ENCODE peak calls at places on chromosomes 6 and 20, in four cellular contexts. T, Z, X and A are unnamed samples.

GRCh38 chr6:168670386-168670985 is 229.5 kb downstream of the SMOC2 start:
- DNase-seq in T (no peak), Z (peak), X (no peak), A (no peak)

GRCh38 chr6:169862464-169863148 is 111.2 kb downstream of the ERMARD start:
- DNase-seq in T (no peak), Z (no peak), X (no peak), A (peak)

GRCh38 chr20:48286571-48287551 is 501.6 kb upstream of the SULF2 start:
- DNase-seq in T (no peak), Z (no peak), X (no peak), A (no peak)

GRCh38 chr6:86500035-86500434 is 437.3 kb upstream of the HTR1E start:
- DNase-seq in T (no peak), Z (no peak), X (no peak), A (no peak)

GRCh38 chr6:109174911-109175310 is 79.6 kb downstream of the CEP57L1 start:
- DNase-seq in T (no peak), Z (no peak), X (no peak), A (no peak)

GRCh38 chr6:24574809-24575208 is 71.2 kb downstream of the KIAA0319 start:
- DNase-seq in T (no peak), Z (no peak), X (peak), A (no peak)

GRCh38 chr6:161631676-161632194 is 357.9 kb upstream of the AGPAT4 start:
- DNase-seq in T (peak), Z (no peak), X (no peak), A (no peak)

GRCh38 chr6:5481024-5481423 is 219.7 kb downstream of the FARS2 start:
- DNase-seq in T (no peak), Z (no peak), X (no peak), A (no peak)

GRCh38 chr6:50278663-50279062 is 228.9 kb upstream of the DEFB112 start:
- DNase-seq in T (no peak), Z (no peak), X (no peak), A (no peak)

GRCh38 chr6:34390531-34391013 is 1.9 kb downstream of the NUDT3 start:
- DNase-seq in T (no peak), Z (no peak), X (no peak), A (no peak)

GRCh38 chr6:11595903-11596302 is 58.4 kb downstream of the TMEM170B start:
- DNase-seq in T (peak), Z (no peak), X (no peak), A (no peak)

GRCh38 chr6:87483929-87484328 is 11.2 kb downstream of the SLC35A1 start:
- DNase-seq in T (peak), Z (no peak), X (no peak), A (no peak)

GRCh38 chr6:151068761-151069312 is 170.9 kb upstream of the AKAP12 start:
- DNase-seq in T (peak), Z (no peak), X (no peak), A (no peak)

GRCh38 chr6:160457843-160458242 is 109.7 kb downstream of the SLC22A3 start:
- DNase-seq in T (no peak), Z (no peak), X (no peak), A (no peak)

GRCh38 chr6:160454303-160454702 is 106.1 kb downstream of the SLC22A3 start:
- DNase-seq in T (no peak), Z (no peak), X (no peak), A (no peak)

GRCh38 chr6:160450849-160451248 is 102.7 kb downstream of the SLC22A3 start:
- DNase-seq in T (no peak), Z (no peak), X (no peak), A (no peak)

GRCh38 chr6:160455484-160456213 is 107.5 kb downstream of the SLC22A3 start:
- DNase-seq in T (peak), Z (peak), X (no peak), A (peak)

DNA sequence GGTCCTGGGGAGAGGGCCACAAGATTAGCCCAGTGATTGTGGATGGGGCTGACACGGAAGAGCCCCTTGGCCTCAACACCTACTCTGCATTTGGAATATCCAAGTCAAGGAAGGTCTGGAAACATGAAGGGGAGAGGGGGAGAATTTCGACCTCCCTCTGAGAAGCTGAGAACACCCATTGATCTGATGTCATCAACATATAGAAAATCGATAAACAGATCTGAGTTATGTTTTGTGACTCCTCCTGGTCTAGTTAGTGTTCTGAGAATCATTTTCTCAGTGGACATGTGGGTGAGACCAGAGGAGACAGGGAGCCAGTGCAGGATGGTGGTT is 108.0 kb downstream of the SLC22A3 start:
- DNase-seq in T (no peak), Z (no peak), X (no peak), A (no peak)
- TF ChIP-seq CTCF in T (no peak), Z (peak), X (no peak), A (no peak)

GRCh38 chr20:62638680-62639406 is 3.5 kb upstream of the SLCO4A1 start:
- DNase-seq in T (no peak), Z (no peak), X (no peak), A (no peak)

GRCh38 chr20:62639765-62640164 is 2.5 kb upstream of the SLCO4A1 start:
- DNase-seq in T (no peak), Z (no peak), X (no peak), A (no peak)

GRCh38 chr20:62641749-62642665 is at the start of gene SLCO4A1:
- DNase-seq in T (no peak), Z (no peak), X (no peak), A (no peak)

GRCh38 chr20:62642666-62643520 is 590 bp downstream of the SLCO4A1 start:
- DNase-seq in T (no peak), Z (no peak), X (no peak), A (no peak)

DNA sequence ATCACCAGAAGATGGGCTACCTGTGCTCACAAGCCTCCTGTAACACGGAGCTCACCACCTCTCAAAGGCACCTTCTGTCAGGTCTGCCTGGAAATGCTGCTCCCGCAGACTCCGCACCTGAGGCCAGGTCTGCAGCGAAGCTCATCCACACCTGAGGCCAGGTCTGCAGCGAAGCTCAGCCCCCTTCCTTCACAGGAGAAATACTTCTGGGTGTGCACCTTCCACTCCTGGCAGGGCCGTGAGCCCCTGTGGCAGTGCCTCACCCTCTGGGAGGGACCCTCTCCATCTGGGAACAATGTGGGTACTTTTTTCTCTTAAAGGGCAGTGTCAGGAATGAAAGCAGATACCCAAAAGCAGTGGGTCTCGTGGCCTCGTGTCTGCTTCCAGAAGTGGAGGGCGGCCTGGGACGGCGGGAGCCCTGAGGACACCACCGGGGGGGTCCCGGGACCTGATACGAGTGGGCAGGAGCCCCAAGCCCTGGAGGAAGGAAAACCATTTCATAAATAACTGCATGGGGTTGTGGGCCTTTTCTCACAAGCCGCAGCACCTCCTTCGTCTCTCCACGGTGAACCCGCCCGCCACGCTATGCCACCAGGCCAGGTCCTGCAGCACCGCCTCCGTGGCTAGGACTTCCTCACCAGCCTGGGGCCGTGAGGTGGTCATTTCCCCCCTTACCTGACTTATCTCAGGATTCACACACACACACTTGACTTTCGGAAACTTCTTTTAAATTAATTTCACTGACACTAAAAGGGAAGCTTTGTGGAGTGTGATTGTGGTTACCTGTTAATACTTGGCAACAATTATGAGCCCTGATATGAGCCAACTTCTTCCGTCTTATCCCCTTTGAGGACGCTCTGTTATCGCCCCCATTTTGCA is 1.2 kb upstream of the SLCO4A1 start:
- DNase-seq in T (no peak), Z (no peak), X (no peak), A (no peak)
- H3K27ac ChIP-seq in T (no peak), Z (no peak), X (no peak), A (no peak)

DNA sequence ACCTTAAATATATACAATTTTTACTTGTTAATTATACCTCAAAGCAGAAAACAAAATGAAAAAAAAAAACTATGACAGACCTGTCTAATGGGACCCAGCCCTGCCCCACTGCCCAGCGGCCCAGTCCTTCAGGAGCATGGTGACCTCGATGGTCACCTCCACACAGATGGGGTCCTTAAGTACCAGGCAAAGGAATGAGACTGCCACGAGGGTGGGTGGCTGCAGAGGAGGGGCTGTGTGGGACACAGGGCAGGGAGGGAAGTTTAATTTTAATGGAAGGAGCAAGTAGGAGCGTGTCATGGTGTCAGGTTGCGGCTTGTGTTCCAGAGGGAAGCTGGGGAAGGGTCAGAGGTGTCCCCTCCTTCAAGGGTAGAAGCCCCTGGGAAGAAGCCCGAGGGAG is 28.6 kb downstream of the GABRR2 start:
- DNase-seq in T (no peak), Z (no peak), X (no peak), A (no peak)
- TF ChIP-seq CTCF in T (no peak), Z (no peak), X (no peak), A (no peak)

DNA sequence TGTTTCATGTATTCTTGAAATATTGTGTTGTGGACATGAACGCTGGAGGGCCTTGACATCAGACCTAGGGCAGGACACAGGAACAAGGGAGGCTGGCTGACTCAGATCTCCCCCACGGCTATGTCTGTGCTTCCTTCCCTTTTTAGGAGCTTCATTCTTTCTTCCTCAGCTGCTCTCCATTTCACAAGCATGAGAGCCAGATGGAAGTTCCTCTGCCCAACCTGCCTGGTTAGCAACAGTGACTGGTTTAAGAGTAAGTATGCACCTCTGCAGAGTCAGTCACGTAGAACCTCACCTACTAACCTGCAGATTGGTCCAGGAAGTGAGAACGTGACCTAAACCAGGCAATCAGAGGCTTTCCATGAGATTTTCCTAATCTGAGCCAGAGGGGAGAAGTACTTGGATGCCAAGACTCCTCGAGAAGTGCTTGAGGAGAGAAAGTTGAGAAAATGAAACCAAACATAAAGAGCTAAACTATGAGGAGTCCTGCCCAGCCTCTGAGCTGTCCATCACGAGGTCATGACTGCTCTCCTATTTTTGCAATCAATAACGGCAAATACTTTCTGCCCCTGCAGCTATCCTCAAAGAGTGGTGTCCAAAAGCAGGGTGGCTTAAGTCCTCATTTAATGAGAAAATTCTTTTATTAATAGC is 465.2 kb upstream of the CITED2 start:
- DNase-seq in T (peak), Z (no peak), X (no peak), A (peak)
- H3K27ac ChIP-seq in T (no peak), Z (peak), X (no peak), A (no peak)

DNA sequence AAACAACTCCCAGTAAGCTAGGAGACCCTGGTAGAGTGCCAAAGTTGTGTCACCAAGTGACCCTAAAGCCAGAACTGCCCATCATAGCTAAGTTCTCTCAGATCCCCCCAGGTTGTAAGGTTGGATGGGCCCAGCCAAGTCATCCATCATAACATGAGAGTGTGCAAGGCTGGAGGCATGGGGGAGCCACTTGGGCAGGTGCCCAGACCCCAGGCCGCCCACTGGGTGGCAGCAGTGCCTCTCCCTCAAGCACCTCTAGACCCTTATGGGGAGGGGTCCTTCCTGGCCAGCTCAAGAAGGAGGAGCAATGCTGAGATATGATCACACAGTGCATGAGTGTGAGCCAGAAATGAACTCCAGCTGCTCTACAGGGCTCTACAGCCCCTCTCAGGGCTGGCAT is 154.5 kb downstream of the MYLK4 start:
- DNase-seq in T (no peak), Z (no peak), X (no peak), A (no peak)
- TF ChIP-seq CTCF in T (peak), Z (no peak), X (peak), A (no peak)

GRCh38 chr6:143901885-143902708 is 37.8 kb downstream of the ZC2HC1B start:
- DNase-seq in T (no peak), Z (no peak), X (no peak), A (no peak)

GRCh38 chr6:143900358-143900757 is 36.1 kb downstream of the ZC2HC1B start:
- DNase-seq in T (no peak), Z (no peak), X (no peak), A (no peak)

DNA sequence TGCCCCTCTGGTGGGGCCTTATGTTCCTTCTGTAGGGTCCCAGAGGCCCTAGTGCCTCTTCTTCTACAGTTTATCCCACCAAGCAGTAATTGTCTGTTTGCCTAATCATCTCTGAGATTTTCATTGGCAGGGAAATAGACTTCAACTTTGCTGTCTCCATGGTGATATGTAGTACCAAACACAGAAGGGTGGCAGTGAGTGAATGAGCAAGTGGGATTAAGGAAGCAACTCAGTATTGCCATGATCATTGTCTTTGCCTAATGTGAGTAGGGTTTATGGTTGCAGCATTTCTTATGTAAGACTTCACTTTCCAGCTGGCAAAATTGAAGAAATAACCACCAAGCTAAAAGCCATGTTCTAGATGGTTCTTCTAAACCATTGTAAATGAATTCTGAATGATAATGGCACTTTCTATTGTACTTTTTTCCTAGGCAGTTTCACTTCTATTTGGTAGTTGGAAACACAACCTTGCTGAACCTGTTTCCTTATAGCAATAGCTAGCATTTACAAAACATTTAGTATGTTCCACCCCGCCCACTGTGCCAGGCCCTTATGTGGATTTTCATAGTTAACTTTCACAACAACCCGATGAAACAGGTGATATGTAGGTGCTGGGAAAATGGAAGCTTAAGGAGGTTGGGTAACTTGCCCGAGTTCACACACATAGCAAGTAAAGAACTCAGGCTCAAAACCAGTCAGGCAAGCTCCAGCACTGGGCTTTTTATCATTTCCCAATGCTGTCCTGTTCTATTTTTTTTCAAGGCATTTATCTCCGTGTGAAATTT is 32.0 kb downstream of the ZC2HC1B start:
- DNase-seq in T (no peak), Z (no peak), X (no peak), A (no peak)
- H3K27ac ChIP-seq in T (no peak), Z (peak), X (no peak), A (no peak)

DNA sequence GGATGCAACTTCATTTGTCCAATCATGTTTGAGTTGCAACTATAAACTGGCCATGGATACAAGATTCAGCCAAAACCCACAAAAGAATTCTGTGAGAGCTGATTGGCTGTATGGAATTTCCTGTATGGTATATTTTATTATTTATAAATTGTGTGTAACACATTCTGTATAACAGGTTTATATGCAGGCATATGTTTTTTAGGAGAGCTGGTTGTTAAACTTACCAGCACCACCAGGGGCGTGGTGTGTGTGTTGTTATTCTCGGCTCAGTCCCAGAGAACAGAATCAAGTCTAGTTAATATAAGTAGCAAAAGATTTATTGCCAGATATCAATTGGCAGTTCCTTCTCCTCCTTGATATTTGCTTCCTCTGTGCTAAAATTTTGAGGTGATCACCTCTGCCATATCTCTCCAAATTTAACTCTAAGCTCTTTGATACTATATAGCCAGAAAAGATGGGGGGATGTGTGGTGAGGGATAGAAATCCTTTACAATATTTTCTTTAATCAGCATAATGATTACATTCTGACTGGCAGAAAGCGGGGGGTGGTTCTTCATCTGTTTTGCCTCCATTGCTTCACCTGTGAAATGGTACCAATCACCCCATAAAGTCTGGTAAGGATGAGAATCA is 22.9 kb downstream of the CNBD2 start:
- DNase-seq in T (peak), Z (no peak), X (no peak), A (no peak)
- TF ChIP-seq CTCF in T (peak), Z (peak), X (peak), A (no peak)